ENCODE peak calls at places on chromosome X, in nine cellular contexts. Z, Y, O, P, L, Q, D, U and H are unnamed samples.

GRCh38 chrX:38816158-38816557 is 14.9 kb downstream of the MID1IP1 start:
- DNase-seq in Z (no peak), Y (no peak), O (no peak), P (no peak), L (no peak), Q (no peak), D (no peak), U (no peak), H (no peak)

GRCh38 chrX:11530621-11531020 is 135.1 kb downstream of the ARHGAP6 start:
- DNase-seq in Z (no peak), Y (no peak), O (no peak), P (no peak), L (no peak), Q (no peak), D (no peak), U (no peak), H (no peak)

GRCh38 chrX:22097295-22097694 is 65.2 kb downstream of the PHEX start:
- DNase-seq in Z (no peak), Y (no peak), O (no peak), P (no peak), L (no peak), Q (no peak), D (no peak), U (no peak), H (no peak)

GRCh38 chrX:70196961-70197805 is 19.9 kb downstream of the DGAT2L6 start:
- DNase-seq in Z (peak), Y (no peak), O (peak), P (no peak), L (peak), Q (no peak), D (peak), U (peak), H (peak)

GRCh38 chrX:30504309-30504708 is 73.3 kb downstream of the TASL start:
- DNase-seq in Z (peak), Y (no peak), O (no peak), P (no peak), L (no peak), Q (peak), D (no peak), U (no peak), H (no peak)

GRCh38 chrX:107574711-107575110 is 53.6 kb upstream of the PRPS1 start:
- DNase-seq in Z (no peak), Y (no peak), O (no peak), P (no peak), L (no peak), Q (no peak), D (no peak), U (no peak), H (no peak)

GRCh38 chrX:70454441-70455365 is 10.1 kb downstream of the DLG3 start:
- DNase-seq in Z (peak), Y (peak), O (no peak), P (peak), L (no peak), Q (no peak), D (peak), U (no peak), H (peak)

GRCh38 chrX:22389544-22390243 is 117.0 kb downstream of the CBLL2 start:
- DNase-seq in Z (no peak), Y (no peak), O (no peak), P (no peak), L (no peak), Q (no peak), D (no peak), U (no peak), H (no peak)

GRCh38 chrX:52988985-52989917 is 30.9 kb upstream of the FAM156A start:
- DNase-seq in Z (no peak), Y (no peak), O (no peak), P (no peak), L (no peak), Q (no peak), D (no peak), U (no peak), H (no peak)

GRCh38 chrX:36867143-36867542 is 141.0 kb upstream of the FAM47C start:
- DNase-seq in Z (peak), Y (no peak), O (no peak), P (no peak), L (no peak), Q (no peak), D (no peak), U (no peak), H (no peak)

GRCh38 chrX:9072281-9072680 is 38.4 kb upstream of the FAM9B start:
- DNase-seq in Z (no peak), Y (no peak), O (no peak), P (no peak), L (no peak), Q (no peak), D (no peak), U (no peak), H (no peak)

GRCh38 chrX:13605611-13606010 is 36.2 kb downstream of the EGFL6 start:
- DNase-seq in Z (no peak), Y (no peak), O (no peak), P (no peak), L (no peak), Q (no peak), D (no peak), U (no peak), H (no peak)

GRCh38 chrX:100649550-100650356 is 5.8 kb downstream of the SRPX2 start:
- DNase-seq in Z (no peak), Y (no peak), O (no peak), P (no peak), L (peak), Q (no peak), D (no peak), U (no peak), H (peak)

GRCh38 chrX:103864886-103865534 is 33.0 kb upstream of the RAB9B start:
- DNase-seq in Z (no peak), Y (no peak), O (no peak), P (no peak), L (no peak), Q (no peak), D (no peak), U (no peak), H (no peak)

GRCh38 chrX:115018944-115019343 is 1.5 kb upstream of the IL13RA2 start:
- DNase-seq in Z (no peak), Y (no peak), O (no peak), P (no peak), L (no peak), Q (no peak), D (no peak), U (no peak), H (no peak)

GRCh38 chrX:107571296-107571998 is 56.9 kb upstream of the PRPS1 start:
- DNase-seq in Z (no peak), Y (no peak), O (no peak), P (no peak), L (no peak), Q (no peak), D (peak), U (no peak), H (no peak)

GRCh38 chrX:103276581-103277002 is at the start of gene TCEAL5:
- DNase-seq in Z (peak), Y (peak), O (no peak), P (no peak), L (no peak), Q (no peak), D (no peak), U (no peak), H (no peak)

GRCh38 chrX:77422886-77423648 is 24.1 kb upstream of the FGF16 start:
- DNase-seq in Z (peak), Y (no peak), O (no peak), P (no peak), L (no peak), Q (no peak), D (no peak), U (no peak), H (no peak)

GRCh38 chrX:139969286-139969685 is 4.0 kb upstream of the CXorf66 start:
- DNase-seq in Z (peak), Y (no peak), O (no peak), P (no peak), L (no peak), Q (no peak), D (no peak), U (no peak), H (no peak)

GRCh38 chrX:85570496-85570895 is 191.0 kb upstream of the POF1B start:
- DNase-seq in Z (no peak), Y (no peak), O (no peak), P (no peak), L (no peak), Q (no peak), D (no peak), U (no peak), H (no peak)

GRCh38 chrX:7689791-7690412 is 153.1 kb upstream of the VCX start:
- DNase-seq in Z (no peak), Y (no peak), O (no peak), P (no peak), L (no peak), Q (no peak), D (no peak), U (no peak), H (no peak)

GRCh38 chrX:119942173-119942819 is 1.3 kb downstream of the NKAP start:
- DNase-seq in Z (no peak), Y (no peak), O (no peak), P (no peak), L (no peak), Q (no peak), D (no peak), U (no peak), H (no peak)

GRCh38 chrX:111376897-111377601 is 34.9 kb downstream of the DCX start:
- DNase-seq in Z (peak), Y (no peak), O (no peak), P (no peak), L (no peak), Q (no peak), D (no peak), U (no peak), H (no peak)

GRCh38 chrX:1072637-1073377 is 139.6 kb downstream of the CRLF2 start:
- DNase-seq in Z (peak), Y (peak), O (no peak), P (peak), L (peak), Q (no peak), D (no peak), U (no peak), H (no peak)

GRCh38 chrX:46953597-46953996 is 41.4 kb downstream of the JADE3 start:
- DNase-seq in Z (peak), Y (no peak), O (no peak), P (no peak), L (no peak), Q (no peak), D (no peak), U (no peak), H (no peak)

GRCh38 chrX:7316280-7316679 is 168.3 kb upstream of the PUDP start:
- DNase-seq in Z (no peak), Y (no peak), O (no peak), P (no peak), L (no peak), Q (no peak), D (no peak), U (no peak), H (no peak)

GRCh38 chrX:46572295-46572936 is 1.1 kb upstream of the CHST7 start:
- DNase-seq in Z (no peak), Y (no peak), O (no peak), P (no peak), L (no peak), Q (peak), D (no peak), U (no peak), H (no peak)

GRCh38 chrX:64306712-64307111 is 76.3 kb upstream of the ASB12 start:
- DNase-seq in Z (no peak), Y (peak), O (no peak), P (no peak), L (no peak), Q (no peak), D (no peak), U (no peak), H (no peak)

GRCh38 chrX:130575831-130576404 is 174.1 kb downstream of the RBMX2 start:
- DNase-seq in Z (peak), Y (no peak), O (no peak), P (no peak), L (no peak), Q (no peak), D (peak), U (no peak), H (peak)

DNA sequence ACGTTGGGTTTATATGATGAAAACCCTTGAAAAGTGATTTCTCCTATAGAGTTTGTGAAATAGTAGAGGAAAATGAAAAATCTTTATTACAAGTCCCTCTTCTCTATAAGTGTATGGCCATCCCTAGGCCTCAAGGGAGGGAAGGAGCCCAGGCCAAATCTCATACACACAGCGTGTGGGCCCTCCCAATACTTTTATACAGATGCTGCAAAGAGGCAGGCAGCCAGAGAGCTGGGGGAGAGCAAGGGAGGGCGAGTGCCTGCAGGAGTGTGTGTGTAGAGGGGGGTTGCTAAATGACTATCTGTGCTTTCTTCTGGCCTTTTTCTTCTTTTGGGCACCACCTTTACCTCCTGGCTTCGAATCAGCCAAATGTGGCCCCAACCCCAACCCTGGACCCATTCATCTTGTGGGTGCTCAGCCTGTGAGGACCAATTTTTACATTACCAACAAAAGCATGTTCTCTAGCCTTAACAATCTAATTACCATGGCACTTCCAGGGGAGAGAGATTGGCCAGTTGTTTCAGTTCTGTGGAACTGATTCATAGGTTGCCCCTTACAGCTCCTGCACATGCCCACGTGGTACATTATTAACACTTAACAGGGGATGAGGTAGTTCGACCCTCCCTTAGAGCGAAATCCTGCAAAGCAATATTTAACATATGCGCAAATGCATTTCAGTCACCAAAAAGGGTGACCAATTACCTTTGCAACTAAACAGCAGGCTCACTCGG is 2.0 kb downstream of the GPC3 start:
- DNase-seq in Z (peak), Y (no peak), O (no peak), P (no peak), L (no peak), Q (no peak), D (no peak), U (no peak), H (no peak)
- TF ChIP-seq POLR2AphosphoS5 in Z (no peak), Y (no peak), O (no peak), P (no peak), L (no peak), Q (no peak), D (no peak), U (no peak), H (no peak)

GRCh38 chrX:132532097-132532496 is 43.3 kb upstream of the MBNL3 start:
- DNase-seq in Z (no peak), Y (no peak), O (no peak), P (no peak), L (no peak), Q (no peak), D (no peak), U (no peak), H (no peak)
- TF ChIP-seq POLR2AphosphoS5 in Z (no peak), Y (no peak), O (no peak), P (no peak), L (no peak), Q (no peak), D (no peak), U (no peak), H (no peak)

GRCh38 chrX:135345328-135345645 is 36.0 kb downstream of the ETDC start:
- DNase-seq in Z (no peak), Y (no peak), O (no peak), P (no peak), L (no peak), Q (no peak), D (no peak), U (no peak), H (peak)
- TF ChIP-seq POLR2AphosphoS5 in Z (no peak), Y (no peak), O (no peak), P (no peak), L (no peak), Q (no peak), D (no peak), U (no peak), H (no peak)

GRCh38 chrX:74242050-74242449 is 61.9 kb upstream of the ZCCHC13 start:
- DNase-seq in Z (no peak), Y (no peak), O (no peak), P (no peak), L (no peak), Q (no peak), D (no peak), U (no peak), H (no peak)
- TF ChIP-seq POLR2AphosphoS5 in Z (no peak), Y (no peak), O (no peak), P (no peak), L (no peak), Q (no peak), D (no peak), U (no peak), H (no peak)

GRCh38 chrX:128408842-128409241 is 356.6 kb upstream of the ACTRT1 start:
- DNase-seq in Z (no peak), Y (no peak), O (no peak), P (no peak), L (no peak), Q (no peak), D (no peak), U (no peak), H (no peak)
- TF ChIP-seq POLR2AphosphoS5 in Z (no peak), Y (no peak), O (no peak), P (no peak), L (no peak), Q (no peak), D (no peak), U (no peak), H (no peak)

DNA sequence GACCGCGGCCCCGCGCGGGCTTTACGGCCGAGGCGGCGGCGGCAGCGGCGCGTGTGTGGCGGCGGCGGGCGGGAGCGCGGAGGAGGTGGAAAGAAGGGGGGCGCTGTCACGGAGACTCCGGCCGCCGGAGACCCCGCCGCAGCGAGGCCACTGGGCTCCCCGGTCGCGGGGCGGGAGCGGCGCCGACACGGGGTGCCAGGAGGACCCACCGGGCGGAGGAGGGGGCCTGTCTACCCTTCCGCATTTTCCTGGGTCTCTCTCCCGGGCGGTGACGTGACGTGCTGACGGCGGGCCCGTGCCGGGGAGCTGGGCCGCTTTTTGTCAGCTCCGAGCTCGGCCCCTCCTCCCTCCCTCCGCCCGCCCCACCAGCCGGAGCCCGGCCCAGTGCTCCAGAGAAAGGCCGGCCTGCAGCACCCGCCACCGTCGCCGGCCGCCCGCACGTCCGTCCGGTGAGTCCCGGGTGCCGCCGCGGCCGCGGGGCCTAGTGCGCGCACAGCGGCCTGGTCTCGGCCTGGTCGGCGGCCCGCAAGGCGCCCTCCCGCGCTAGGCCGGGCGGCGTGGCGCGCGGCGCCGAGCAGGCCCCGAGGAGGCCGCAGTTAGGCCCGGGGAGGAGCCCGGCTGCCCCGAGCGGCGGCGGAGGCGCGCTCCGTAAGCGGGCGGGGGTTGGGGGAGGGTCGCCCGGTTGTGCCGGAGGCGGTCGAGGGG is at the start of gene ZFX:
- DNase-seq in Z (no peak), Y (peak), O (no peak), P (peak), L (no peak), Q (no peak), D (no peak), U (peak), H (peak)
- TF ChIP-seq POLR2AphosphoS5 in Z (no peak), Y (peak), O (peak), P (peak), L (no peak), Q (peak), D (no peak), U (peak), H (peak)